ENCODE peak calls at places on chromosome 13, in six cellular contexts. S is A549, L is K562, M is HepG2, R is endothelial cell of umbilical vein, P is GM12878. C is an unnamed sample.

GRCh38 chr13:39417131-39417530 is 185.9 kb downstream of the LHFPL6 start:
- DNase-seq in R (no peak), S (no peak), P (no peak), L (no peak), M (no peak), C (peak; percentile 23)

GRCh38 chr13:75960538-75960994 is 324.4 kb downstream of the LMO7 start:
- DNase-seq in S (no peak), R (no peak), P (peak; percentile 42), L (no peak), M (no peak), C (no peak)

GRCh38 chr13:88294368-88294767 is 623.2 kb downstream of the SLITRK5 start:
- DNase-seq in R (no peak), P (no peak), S (no peak), M (no peak), L (no peak), C (no peak)

GRCh38 chr13:98216135-98216565 is 39.1 kb upstream of the RNF113B start:
- DNase-seq in L (no peak), R (peak; percentile 70), M (no peak), P (no peak), S (peak; percentile 13), C (no peak)

GRCh38 chr13:113458218-113459065 is 5.2 kb upstream of the ADPRHL1 start:
- DNase-seq in S (peak; percentile 12), R (no peak), P (no peak), M (peak; percentile 13), L (peak; percentile 20), C (peak; percentile 46)

GRCh38 chr13:66831317-66831716 is 398.8 kb downstream of the PCDH9 start:
- DNase-seq in L (no peak), R (no peak), M (no peak), P (no peak), S (no peak), C (no peak)

GRCh38 chr13:25930655-25931054 is 121.2 kb downstream of the SHISA2 start:
- DNase-seq in P (no peak), R (no peak), S (no peak), M (no peak), L (no peak), C (no peak)

GRCh38 chr13:112740502-112741131 is 50.8 kb downstream of the ATP11A start:
- DNase-seq in R (peak; percentile 32), L (peak; percentile 37), M (no peak), S (no peak), P (no peak), C (peak; percentile 50)

GRCh38 chr13:48853381-48854102 is 122.2 kb upstream of the FNDC3A start:
- DNase-seq in P (no peak), L (no peak), S (no peak), M (no peak), R (peak; percentile 91), C (no peak)

GRCh38 chr13:74889321-74889720 is 592.6 kb downstream of the TBC1D4 start:
- DNase-seq in S (no peak), L (no peak), R (no peak), M (no peak), P (no peak), C (no peak)
- TF ChIP-seq MAX in S (no peak), L (no peak), R (no peak), M (no peak), P (no peak), C (no peak)

GRCh38 chr13:81929988-81930387 is 1589.1 kb upstream of the SPRY2 start:
- DNase-seq in L (no peak), M (peak; percentile 14), S (no peak), R (peak; percentile 43), P (no peak), C (peak; percentile 36)
- TF ChIP-seq MYC in L (no peak), M (no peak), S (no peak), R (no peak), P (no peak), C (no peak)

GRCh38 chr13:41945926-41946325 is 15.0 kb downstream of the VWA8 start:
- DNase-seq in R (no peak), M (no peak), S (no peak), P (no peak), L (no peak), C (no peak)
- TF ChIP-seq CTCF in R (no peak), M (no peak), S (no peak), P (no peak), L (no peak), C (no peak)

DNA sequence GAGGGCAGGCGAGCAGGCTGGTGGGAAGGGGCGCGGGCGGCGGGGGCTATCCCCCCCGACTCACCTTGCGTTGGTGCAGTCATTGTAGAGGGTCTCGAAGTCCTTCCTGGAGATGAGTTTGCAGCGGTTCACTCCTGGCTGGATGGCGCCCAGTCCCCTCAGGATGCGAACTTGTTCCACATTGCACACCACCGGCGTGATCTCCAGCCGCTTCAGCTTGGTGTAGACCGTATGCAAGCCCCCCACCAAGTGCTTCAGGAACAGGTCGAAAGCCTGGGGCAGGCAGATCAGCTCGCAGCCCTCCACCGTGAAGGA is 1.2 kb downstream of the DACH1 start:
- DNase-seq in M (no peak), R (no peak), P (no peak), L (no peak), S (no peak), C (peak; percentile 64)
- TF ChIP-seq MAX in M (no peak), R (no peak), P (no peak), L (no peak), S (no peak), C (no peak)

DNA sequence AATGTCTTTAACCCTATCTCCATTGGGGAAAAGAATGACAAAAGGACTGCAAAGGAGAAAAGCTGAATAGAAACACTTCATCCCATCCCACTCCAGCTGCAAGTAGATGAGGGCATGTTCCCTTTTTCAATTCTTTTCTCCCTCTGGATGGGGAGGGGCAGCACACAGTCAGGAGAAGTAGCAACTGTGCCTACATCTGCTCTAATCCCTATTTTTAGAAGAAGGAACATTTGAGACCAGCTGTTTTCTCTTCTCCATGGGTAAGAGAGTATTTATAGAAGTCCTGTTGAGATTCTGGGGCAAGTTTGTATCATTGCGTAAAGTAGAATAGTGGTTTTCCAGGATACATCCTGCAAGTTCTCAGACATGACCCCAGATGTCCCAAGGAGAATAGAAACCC is 9.3 kb upstream of the GTF3A start:
- DNase-seq in M (no peak), P (no peak), R (no peak), L (no peak), S (no peak), C (no peak)
- TF ChIP-seq MYC in M (no peak), P (no peak), R (no peak), L (no peak), S (no peak), C (no peak)

DNA sequence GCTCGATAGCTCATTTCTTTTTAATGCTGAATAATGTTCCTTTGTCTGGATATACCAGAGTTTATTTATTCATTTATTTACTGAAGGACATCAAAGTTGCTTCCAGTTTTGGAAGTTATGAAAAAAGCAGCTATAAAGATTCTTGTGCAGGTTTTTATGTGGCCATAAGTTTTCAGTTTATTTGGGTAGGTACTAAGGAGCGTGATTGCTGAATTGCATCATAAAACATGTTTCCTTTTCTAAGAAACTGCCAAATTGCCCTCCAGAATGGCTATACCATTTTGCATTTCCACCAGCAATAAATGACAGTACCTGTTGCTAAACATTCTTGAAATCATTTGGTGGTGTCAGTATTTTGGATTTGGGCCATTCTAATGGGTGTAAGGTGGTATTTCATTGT is 1067.7 kb upstream of the SPRY2 start:
- DNase-seq in S (no peak), R (no peak), L (no peak), P (no peak), M (no peak), C (no peak)
- TF ChIP-seq CTCF in S (no peak), R (no peak), L (no peak), P (no peak), M (no peak), C (no peak)